ENCODE peak calls at places on chromosomes 6 and 20, in nine cellular contexts. Y is tibial nerve, U is WERI-Rb-1, L is brain microvascular endothelial cell, N is DND-41, X is thyroid gland, J is BE2C, R is BJ, I is left ventricle myocardium inferior. O is an unnamed sample.

GRCh38 chr6:43286995-43287716 is 10.9 kb upstream of the SLC22A7 start:
- DNase-seq in J (no peak), X (no peak), I (no peak), R (no peak), Y (no peak), L (no peak), N (no peak), U (peak; percentile 74), O (no peak)

GRCh38 chr6:10643214-10643641 is 51.2 kb downstream of the C6orf52 start:
- DNase-seq in U (no peak), L (no peak), X (no peak), Y (no peak), N (no peak), I (no peak), J (no peak), R (no peak), O (no peak)

GRCh38 chr6:63677282-63677681 is 41.7 kb downstream of the PHF3 start:
- DNase-seq in U (no peak), X (no peak), Y (no peak), R (no peak), L (no peak), J (no peak), I (no peak), N (no peak), O (peak; percentile 19)

GRCh38 chr6:138622967-138623366 is 123.7 kb upstream of the NHSL1 start:
- DNase-seq in R (no peak), N (no peak), J (no peak), L (no peak), X (no peak), I (no peak), U (no peak), Y (no peak), O (no peak)

GRCh38 chr6:54689620-54690019 is 157.0 kb upstream of the FAM83B start:
- DNase-seq in J (no peak), R (no peak), U (no peak), I (no peak), Y (no peak), X (no peak), N (no peak), L (no peak), O (no peak)

GRCh38 chr20:47276251-47276650 is 80.2 kb downstream of the ZMYND8 start:
- DNase-seq in X (no peak), N (no peak), R (no peak), J (no peak), L (no peak), Y (no peak), U (no peak), I (no peak), O (no peak)

GRCh38 chr20:47544240-47544639 is 42.6 kb downstream of the NCOA3 start:
- DNase-seq in X (peak; percentile 63), N (no peak), Y (no peak), J (no peak), I (no peak), L (peak; percentile 48), R (no peak), U (no peak), O (no peak)

GRCh38 chr6:34679552-34680255 is 16.9 kb downstream of the ILRUN start:
- DNase-seq in U (no peak), R (no peak), Y (no peak), I (no peak), L (no peak), X (no peak), N (no peak), J (no peak), O (no peak)

GRCh38 chr6:155171109-155171746 is 92.6 kb upstream of the CLDN20 start:
- DNase-seq in L (peak; percentile 90), Y (no peak), N (no peak), U (no peak), I (no peak), J (no peak), R (peak; percentile 78), X (no peak), O (no peak)

GRCh38 chr20:48153523-48153922 is 368.2 kb upstream of the SULF2 start:
- DNase-seq in J (peak; percentile 39), U (no peak), L (no peak), R (no peak), X (no peak), N (peak; percentile 72), I (no peak), Y (no peak), O (peak; percentile 47)

GRCh38 chr6:90397929-90398674 is 101.5 kb upstream of the BACH2 start:
- DNase-seq in N (peak; percentile 33), J (no peak), U (no peak), L (peak; percentile 41), X (no peak), R (no peak), Y (no peak), I (no peak), O (peak; percentile 54)

GRCh38 chr20:58344741-58345140 is 35.2 kb downstream of the RAB22A start:
- DNase-seq in R (no peak), X (no peak), J (no peak), N (no peak), Y (no peak), L (peak; percentile 19), U (no peak), I (no peak), O (no peak)

GRCh38 chr6:85660181-85660611 is 17.5 kb upstream of the SYNCRIP start:
- DNase-seq in Y (no peak), J (peak; percentile 81), L (peak; percentile 97), N (no peak), X (no peak), U (peak; percentile 10), I (no peak), R (peak; percentile 87), O (no peak)

GRCh38 chr6:53530346-53530745 is 14.6 kb downstream of the GCLC start:
- DNase-seq in U (no peak), I (peak; percentile 37), N (no peak), Y (no peak), X (no peak), L (peak; percentile 29), R (no peak), J (no peak), O (peak; percentile 67)

GRCh38 chr20:3802524-3803239 is 6.6 kb downstream of the CDC25B start:
- DNase-seq in I (no peak), Y (no peak), L (no peak), N (no peak), J (no peak), R (no peak), X (no peak), U (no peak), O (no peak)
- H3K36me3 ChIP-seq in I (peaks cover 50% of the 10 kb centered on the region), Y (peaks cover 3% of the 10 kb centered on the region), L (peaks cover 19% of the 10 kb centered on the region), N (peaks cover 86% of the 10 kb centered on the region), J (peaks cover 74% of the 10 kb centered on the region), R (peaks cover 45% of the 10 kb centered on the region), X (peaks cover 40% of the 10 kb centered on the region), U (peaks cover 66% of the 10 kb centered on the region), O (no peaks in the 10 kb centered on the region)

GRCh38 chr6:32945953-32946352 is 5.1 kb upstream of the HLA-DMB start:
- DNase-seq in N (no peak), R (no peak), Y (no peak), U (no peak), J (no peak), X (no peak), I (no peak), L (no peak), O (no peak)

GRCh38 chr6:32950010-32950409 is 2.9 kb downstream of the HLA-DMA start:
- DNase-seq in L (no peak), R (no peak), I (no peak), Y (no peak), U (no peak), J (no peak), X (no peak), N (no peak), O (no peak)

GRCh38 chr6:32946893-32947292 is 6.0 kb downstream of the HLA-DMA start:
- DNase-seq in N (no peak), I (no peak), Y (no peak), R (no peak), J (no peak), U (no peak), L (no peak), X (no peak), O (no peak)

GRCh38 chr6:32949113-32949512 is 3.8 kb downstream of the HLA-DMA start:
- DNase-seq in Y (no peak), N (no peak), U (no peak), L (no peak), I (no peak), X (no peak), J (no peak), R (no peak), O (no peak)

GRCh38 chr6:32947552-32948465 is 5.1 kb downstream of the HLA-DMA start:
- DNase-seq in J (peak; percentile 28), X (peak; percentile 72), U (peak; percentile 81), I (no peak), R (no peak), L (peak; percentile 16), Y (no peak), N (no peak), O (peak; percentile 66)
- TF ChIP-seq CTCF in J (peak; percentile 61), X (peak; percentile 94), U (peak; percentile 98), I (peak; percentile 34), R (peak; percentile 47), L (peak; percentile 62), Y (no peak), N (peak; percentile 56), O (peak; percentile 72)

DNA sequence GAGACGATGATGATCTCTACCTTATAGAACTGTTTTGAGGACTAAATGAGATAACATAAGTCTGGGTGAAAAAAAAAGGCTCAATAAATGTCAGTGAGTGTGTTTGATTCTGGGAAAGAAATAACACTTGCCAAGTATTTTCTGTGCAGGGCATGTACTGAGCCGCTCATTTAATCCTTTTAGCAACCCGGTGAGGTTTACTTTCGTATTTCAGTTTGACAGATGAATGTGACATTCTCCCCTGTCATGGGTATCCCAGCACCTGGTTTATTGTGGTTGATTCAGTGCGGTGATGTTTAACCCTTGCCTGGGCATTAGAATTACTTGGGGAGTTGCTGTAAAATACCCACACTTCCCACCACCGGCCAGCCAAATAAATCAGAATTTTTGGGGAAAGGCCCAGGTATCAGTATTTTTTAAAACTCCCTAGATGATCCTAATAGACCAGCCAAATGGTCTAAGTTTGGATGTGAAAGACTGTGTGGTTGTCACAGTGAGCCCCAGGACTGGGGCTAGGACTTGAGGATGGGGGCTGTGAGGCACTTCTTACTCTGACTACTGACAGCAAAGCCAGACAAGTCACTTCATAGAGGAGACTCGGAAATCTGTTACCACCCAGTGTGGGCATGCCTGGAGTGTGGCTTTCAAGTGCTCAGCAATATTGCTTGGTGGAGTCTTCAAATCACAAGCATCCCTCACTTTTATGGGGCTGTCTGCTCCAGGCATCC is 100.2 kb upstream of the KCNG1 start:
- DNase-seq in I (no peak), N (no peak), X (no peak), U (no peak), L (no peak), R (no peak), Y (no peak), J (no peak), O (no peak)
- H3K36me3 ChIP-seq in I (no peaks in the 10 kb centered on the region), N (no peaks in the 10 kb centered on the region), X (no peaks in the 10 kb centered on the region), U (no peaks in the 10 kb centered on the region), L (no peaks in the 10 kb centered on the region), R (no peaks in the 10 kb centered on the region), Y (no peaks in the 10 kb centered on the region), J (no peaks in the 10 kb centered on the region), O (no peaks in the 10 kb centered on the region)

DNA sequence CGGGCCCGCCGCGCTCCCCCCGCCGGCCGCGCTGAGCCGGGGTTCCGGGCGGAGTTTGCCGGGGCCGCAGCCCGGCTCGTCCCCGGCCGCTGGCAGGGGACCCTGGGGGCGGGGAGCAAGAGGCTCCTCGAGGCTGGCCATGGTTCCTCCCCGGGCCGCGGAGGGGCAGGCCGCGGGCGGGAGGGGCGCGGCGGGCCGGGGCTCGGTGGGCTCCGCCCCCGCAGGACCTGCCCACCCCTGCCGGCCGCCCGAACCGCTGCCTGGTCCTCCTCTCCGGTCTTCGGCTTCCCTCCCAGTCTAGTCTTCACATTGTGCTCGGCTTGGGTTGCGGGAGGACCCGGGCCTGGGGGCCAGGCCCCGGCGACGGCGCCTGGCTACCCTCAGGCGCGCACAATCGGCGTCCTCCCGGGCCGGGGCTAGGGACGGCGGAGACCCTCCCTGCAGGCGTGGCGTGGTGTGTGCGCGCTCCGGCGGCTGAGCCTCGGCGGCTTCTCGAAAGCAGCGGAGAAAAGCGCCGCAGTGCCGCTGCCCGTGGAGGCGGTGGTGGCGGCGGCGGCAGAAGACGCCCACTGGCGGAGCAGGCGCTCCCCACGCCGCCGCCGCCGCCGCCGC is at the start of gene PDE10A:
- DNase-seq in U (peak; percentile 19), Y (no peak), N (no peak), I (peak; percentile 84), L (peak; percentile 44), J (peak; percentile 23), X (peak; percentile 83), R (no peak), O (peak; percentile 22)
- TF ChIP-seq CTCF in U (no peak), Y (no peak), N (no peak), I (no peak), L (no peak), J (no peak), X (no peak), R (no peak), O (no peak)

O was measured in body of pancreas.